ENCODE peak calls at places on chromosomes 7 and 10, in ten cellular contexts. One of them, this sample, is unnamed.
A peak's percentile ranks its signal among the peaks of the same experiment; 100 is the strongest.

GRCh38 chr10:98030093-98030821 is at the start of gene CRTAC1:
- DNase-seq in fibroblast of lung: peak; percentile 12
- DNase-seq in H7: peak; percentile 99
- DNase-seq in left ventricle myocardium inferior: peak; percentile 50
- DNase-seq in posterior vena cava: no peak
- DNase-seq in HEK293T: peak; percentile 88
- DNase-seq in astrocyte of the spinal cord: peak; percentile 8
- DNase-seq in neuronal stem cell: peak; percentile 91
- DNase-seq in fibroblast of pulmonary artery: peak; percentile 10
- DNase-seq in nephron progenitor cell: peak; percentile 90
- DNase-seq in this sample: peak; percentile 23

GRCh38 chr7:28957822-28958234 is 302 bp downstream of the TRIL start:
- DNase-seq in fibroblast of lung: no peak
- DNase-seq in H7: peak; percentile 84
- DNase-seq in left ventricle myocardium inferior: no peak
- DNase-seq in posterior vena cava: peak; percentile 79
- DNase-seq in HEK293T: no peak
- DNase-seq in astrocyte of the spinal cord: peak; percentile 7
- DNase-seq in neuronal stem cell: no peak
- DNase-seq in fibroblast of pulmonary artery: no peak
- DNase-seq in nephron progenitor cell: no peak
- DNase-seq in this sample: no peak

GRCh38 chr10:129849853-129850252 is 114.2 kb downstream of the EBF3 start:
- DNase-seq in fibroblast of lung: no peak
- DNase-seq in H7: no peak
- DNase-seq in left ventricle myocardium inferior: no peak
- DNase-seq in posterior vena cava: no peak
- DNase-seq in HEK293T: no peak
- DNase-seq in astrocyte of the spinal cord: no peak
- DNase-seq in neuronal stem cell: no peak
- DNase-seq in fibroblast of pulmonary artery: no peak
- DNase-seq in nephron progenitor cell: no peak
- DNase-seq in this sample: no peak

GRCh38 chr10:71267508-71268240 is 51.4 kb upstream of the SLC29A3 start:
- DNase-seq in fibroblast of lung: no peak
- DNase-seq in H7: no peak
- DNase-seq in left ventricle myocardium inferior: no peak
- DNase-seq in posterior vena cava: no peak
- DNase-seq in HEK293T: no peak
- DNase-seq in astrocyte of the spinal cord: no peak
- DNase-seq in neuronal stem cell: no peak
- DNase-seq in fibroblast of pulmonary artery: no peak
- DNase-seq in nephron progenitor cell: no peak
- DNase-seq in this sample: no peak

GRCh38 chr7:91267558-91267955 is 3.3 kb downstream of the FZD1 start:
- DNase-seq in fibroblast of lung: peak; percentile 54
- DNase-seq in H7: peak; percentile 7
- DNase-seq in left ventricle myocardium inferior: no peak
- DNase-seq in posterior vena cava: no peak
- DNase-seq in HEK293T: no peak
- DNase-seq in astrocyte of the spinal cord: peak; percentile 80
- DNase-seq in neuronal stem cell: no peak
- DNase-seq in fibroblast of pulmonary artery: no peak
- DNase-seq in nephron progenitor cell: no peak
- DNase-seq in this sample: peak; percentile 17

GRCh38 chr7:45566386-45566785 is 7.8 kb upstream of the ADCY1 start:
- DNase-seq in fibroblast of lung: no peak
- DNase-seq in H7: no peak
- DNase-seq in left ventricle myocardium inferior: no peak
- DNase-seq in posterior vena cava: no peak
- DNase-seq in HEK293T: no peak
- DNase-seq in astrocyte of the spinal cord: no peak
- DNase-seq in neuronal stem cell: no peak
- DNase-seq in fibroblast of pulmonary artery: no peak
- DNase-seq in nephron progenitor cell: no peak
- DNase-seq in this sample: no peak

GRCh38 chr10:86262671-86263165 is 103.9 kb downstream of the GRID1 start:
- DNase-seq in fibroblast of lung: no peak
- DNase-seq in H7: peak; percentile 83
- DNase-seq in left ventricle myocardium inferior: no peak
- DNase-seq in posterior vena cava: peak; percentile 54
- DNase-seq in HEK293T: no peak
- DNase-seq in astrocyte of the spinal cord: no peak
- DNase-seq in neuronal stem cell: no peak
- DNase-seq in fibroblast of pulmonary artery: no peak
- DNase-seq in nephron progenitor cell: peak; percentile 13
- DNase-seq in this sample: no peak

GRCh38 chr7:70178787-70179186 is 580.5 kb downstream of the AUTS2 start:
- DNase-seq in fibroblast of lung: no peak
- DNase-seq in H7: no peak
- DNase-seq in left ventricle myocardium inferior: no peak
- DNase-seq in posterior vena cava: no peak
- DNase-seq in HEK293T: no peak
- DNase-seq in astrocyte of the spinal cord: peak; percentile 76
- DNase-seq in neuronal stem cell: no peak
- DNase-seq in fibroblast of pulmonary artery: no peak
- DNase-seq in nephron progenitor cell: no peak
- DNase-seq in this sample: no peak

GRCh38 chr10:29858352-29859267 is 200.8 kb downstream of the JCAD start:
- DNase-seq in fibroblast of lung: peak; percentile 89
- DNase-seq in H7: peak; percentile 28
- DNase-seq in left ventricle myocardium inferior: peak; percentile 65
- DNase-seq in posterior vena cava: peak; percentile 85
- DNase-seq in HEK293T: peak; percentile 23
- DNase-seq in astrocyte of the spinal cord: peak; percentile 87
- DNase-seq in neuronal stem cell: peak; percentile 46
- DNase-seq in fibroblast of pulmonary artery: peak; percentile 73
- DNase-seq in nephron progenitor cell: peak; percentile 43
- DNase-seq in this sample: peak; percentile 82

GRCh38 chr10:66180651-66181318 is 745.1 kb upstream of the LRRTM3 start:
- DNase-seq in fibroblast of lung: peak; percentile 77
- DNase-seq in H7: peak; percentile 30
- DNase-seq in left ventricle myocardium inferior: no peak
- DNase-seq in posterior vena cava: no peak
- DNase-seq in HEK293T: peak; percentile 23
- DNase-seq in astrocyte of the spinal cord: peak; percentile 66
- DNase-seq in neuronal stem cell: peak; percentile 59
- DNase-seq in fibroblast of pulmonary artery: peak; percentile 79
- DNase-seq in nephron progenitor cell: peak; percentile 17
- DNase-seq in this sample: peak; percentile 59